ENCODE peak calls at places on chromosomes 16 and 17, in eight cellular contexts. Y is cardiac muscle cell; H is ovary; L is uterus; J is heart left ventricle; W is transverse colon; C is CD4-positive, CD25-positive, alpha-beta regulatory T cell; Z is A549. R is an unnamed sample. For H3K4me1, the result is how much of the 10 kb centered on the place peaks cover.

GRCh38 chr17:41984454-41984853 is 17.9 kb downstream of the CNP start:
- DNase-seq in H (peak), Z (no peak), Y (no peak), L (no peak), J (no peak), C (no peak), W (no peak), R (no peak)

GRCh38 chr17:44926841-44927525 is 11.7 kb upstream of the GFAP start:
- DNase-seq in W (peak), Y (no peak), C (no peak), H (no peak), L (no peak), Z (no peak), J (no peak), R (no peak)

GRCh38 chr17:39629894-39630293 is 3.1 kb downstream of the PPP1R1B start:
- DNase-seq in W (peak), Z (no peak), L (no peak), Y (peak), J (no peak), H (no peak), C (no peak), R (no peak)

GRCh38 chr17:60971515-60972369 is 294.1 kb downstream of the BCAS3 start:
- DNase-seq in C (peak), Z (peak), W (peak), L (peak), Y (peak), H (no peak), J (peak), R (peak)

GRCh38 chr17:69047368-69048263 is 13.1 kb downstream of the ABCA9 start:
- DNase-seq in C (no peak), W (peak), Y (peak), H (peak), Z (peak), L (peak), J (peak), R (no peak)

GRCh38 chr16:13919683-13920509 is at the start of gene ERCC4:
- DNase-seq in C (peak), L (peak), Y (peak), H (peak), W (peak), Z (peak), J (peak), R (peak)

GRCh38 chr16:5025171-5025632 is 8.5 kb downstream of the NAGPA start:
- DNase-seq in Z (peak), J (no peak), Y (peak), C (no peak), L (no peak), W (peak), H (peak), R (peak)

GRCh38 chr16:60636117-60636516 is 1400.1 kb downstream of the CDH8 start:
- DNase-seq in H (no peak), Y (no peak), W (no peak), J (no peak), L (no peak), Z (no peak), C (no peak), R (no peak)

GRCh38 chr17:35372846-35373531 is 432 bp downstream of the SLFN11 start:
- DNase-seq in W (peak), Z (no peak), C (peak), H (peak), L (no peak), Y (no peak), J (no peak), R (peak)

GRCh38 chr16:62751218-62751617 is 715.0 kb upstream of the CDH8 start:
- DNase-seq in Z (no peak), J (no peak), H (no peak), L (no peak), C (no peak), W (no peak), Y (no peak), R (no peak)

GRCh38 chr17:5973410-5973809 is 96.8 kb upstream of the WSCD1 start:
- DNase-seq in C (no peak), Y (no peak), Z (no peak), W (no peak), J (no peak), L (no peak), H (no peak), R (no peak)

GRCh38 chr17:41907633-41908539 is 10.9 kb downstream of the ACLY start:
- DNase-seq in W (peak), L (no peak), Y (no peak), C (no peak), H (no peak), J (no peak), Z (peak), R (no peak)

GRCh38 chr17:63491413-63491812 is 14.6 kb downstream of the ACE start:
- DNase-seq in C (no peak), Y (no peak), L (no peak), W (no peak), J (no peak), Z (no peak), H (no peak), R (no peak)

GRCh38 chr16:4524571-4524970 is 14.0 kb downstream of the CDIP1 start:
- DNase-seq in H (no peak), C (no peak), Z (no peak), W (no peak), L (no peak), Y (no peak), J (no peak), R (no peak)

GRCh38 chr17:30388321-30389179 is 9.8 kb downstream of the CPD start:
- DNase-seq in J (no peak), L (no peak), Y (no peak), W (no peak), Z (no peak), H (no peak), C (no peak), R (peak)

GRCh38 chr17:1509255-1509943 is 7.0 kb downstream of the INPP5K start:
- DNase-seq in H (no peak), Z (no peak), J (no peak), W (peak), Y (no peak), L (no peak), C (no peak), R (no peak)

GRCh38 chr17:67359960-67360817 is 6.2 kb downstream of the PSMD12 start:
- DNase-seq in Y (peak), Z (peak), L (no peak), C (peak), W (no peak), H (no peak), J (no peak), R (no peak)

GRCh38 chr16:12157510-12158093 is 181.1 kb downstream of the SNX29 start:
- DNase-seq in L (no peak), W (no peak), H (no peak), C (no peak), Y (peak), Z (no peak), J (no peak), R (peak)

GRCh38 chr16:81623365-81624102 is 155.6 kb upstream of the PLCG2 start:
- DNase-seq in J (no peak), Z (peak), C (peak), Y (peak), H (no peak), W (peak), L (no peak), R (peak)

GRCh38 chr16:85136705-85137322 is 24.5 kb upstream of the CIBAR2 start:
- DNase-seq in C (no peak), Y (peak), L (peak), H (peak), W (peak), J (peak), Z (peak), R (peak)

GRCh38 chr16:65196696-65197095 is 74.8 kb upstream of the CDH11 start:
- DNase-seq in C (no peak), Y (no peak), L (no peak), Z (no peak), J (no peak), W (no peak), H (no peak), R (peak)

GRCh38 chr17:42017866-42018200 is 594 bp upstream of the DNAJC7 start:
- DNase-seq in Z (no peak), H (no peak), Y (no peak), L (no peak), C (no peak), J (no peak), W (no peak), R (no peak)

GRCh38 chr16:11700264-11701029 is 32.2 kb downstream of the SNN start:
- DNase-seq in Y (peak), L (no peak), C (no peak), J (no peak), Z (no peak), W (no peak), H (no peak), R (no peak)

GRCh38 chr16:70804153-70804728 is 3.3 kb upstream of the VAC14 start:
- DNase-seq in J (no peak), W (no peak), Y (peak), H (no peak), L (no peak), Z (peak), C (no peak), R (no peak)

GRCh38 chr17:4708436-4708835 is 2.0 kb upstream of the ARRB2 start:
- DNase-seq in C (peak), H (no peak), W (no peak), L (no peak), Z (peak), Y (no peak), J (no peak), R (peak)

GRCh38 chr17:61404702-61405046 is 5.0 kb downstream of the TBX2 start:
- DNase-seq in Z (no peak), W (no peak), Y (no peak), C (no peak), J (no peak), H (no peak), L (peak), R (no peak)

GRCh38 chr17:57939797-57940196 is 15.4 kb downstream of the CUEDC1 start:
- DNase-seq in Z (no peak), J (no peak), W (peak), C (no peak), L (no peak), Y (no peak), H (no peak), R (peak)

GRCh38 chr16:17602678-17603077 is 131.9 kb upstream of the XYLT1 start:
- DNase-seq in Z (no peak), W (no peak), L (no peak), Y (no peak), C (no peak), J (no peak), H (no peak), R (no peak)

GRCh38 chr17:50170662-50171370 is 5.0 kb downstream of the SGCA start:
- DNase-seq in C (no peak), Y (no peak), L (no peak), H (no peak), Z (no peak), W (no peak), J (no peak), R (no peak)

GRCh38 chr17:43846221-43846712 is 709 bp upstream of the CD300LG start:
- DNase-seq in Y (peak), J (peak), W (peak), L (peak), C (peak), H (peak), Z (peak), R (peak)

GRCh38 chr16:48184681-48185080 is 28.9 kb upstream of the ABCC12 start:
- DNase-seq in Z (no peak), W (no peak), H (no peak), J (no peak), Y (no peak), C (no peak), L (no peak), R (no peak)

GRCh38 chr17:82315703-82316358 is 1.6 kb downstream of the CD7 start:
- DNase-seq in H (no peak), J (no peak), L (no peak), Z (no peak), C (peak), W (no peak), Y (no peak), R (no peak)

GRCh38 chr16:23712976-23713375 is at the start of gene ERN2:
- DNase-seq in H (no peak), W (peak), C (no peak), J (no peak), Z (no peak), Y (no peak), L (no peak), R (no peak)

GRCh38 chr16:31529398-31530312 is 2.0 kb downstream of the AHSP start:
- DNase-seq in H (peak), C (no peak), W (no peak), J (no peak), L (peak), Y (no peak), Z (no peak), R (no peak)

GRCh38 chr16:79328327-79329162 is 272.0 kb downstream of the MAF start:
- DNase-seq in J (no peak), H (no peak), Y (no peak), C (no peak), L (no peak), W (no peak), Z (no peak), R (no peak)

GRCh38 chr17:28983286-28984240 is 22.3 kb downstream of the SEZ6 start:
- DNase-seq in C (no peak), Z (no peak), H (no peak), Y (peak), L (no peak), J (no peak), W (no peak), R (peak)

GRCh38 chr17:29772981-29773380 is 150.3 kb upstream of the CORO6 start:
- DNase-seq in J (no peak), H (no peak), C (no peak), L (no peak), Z (no peak), Y (no peak), W (no peak), R (no peak)

GRCh38 chr16:68744744-68745280 is 7.7 kb downstream of the CDH1 start:
- DNase-seq in Y (no peak), Z (peak), W (peak), J (no peak), L (no peak), C (no peak), H (no peak), R (no peak)

DNA sequence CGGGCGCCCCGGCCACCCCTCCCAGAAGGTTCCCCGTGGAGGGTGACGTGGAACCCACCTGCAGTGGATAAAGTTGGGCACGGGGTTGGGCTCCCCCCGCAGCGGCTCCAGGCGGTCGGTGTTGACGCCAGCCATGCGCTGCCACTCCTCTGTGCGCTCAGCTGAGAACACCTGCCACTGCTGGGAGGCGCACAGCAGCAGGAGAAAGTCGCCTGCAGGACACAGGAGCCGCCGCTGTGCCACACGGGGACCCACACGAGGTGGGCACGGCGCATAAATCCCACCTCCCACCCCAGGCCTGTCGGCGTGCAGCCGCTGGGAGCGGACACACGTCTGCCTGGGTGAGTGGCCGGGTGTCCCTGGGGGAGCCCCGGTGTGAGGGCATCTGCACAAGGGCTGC is 20.7 kb downstream of the CTU2 start:
- DNase-seq in Z (no peak), W (no peak), C (no peak), J (no peak), L (no peak), H (no peak), Y (no peak), R (no peak)
- H3K27ac ChIP-seq in Z (no peak), W (no peak), C (no peak), J (no peak), L (no peak), H (no peak), Y (no peak), R (no peak)

GRCh38 chr17:76685846-76686245 is 24.9 kb downstream of the MXRA7 start:
- DNase-seq in Z (no peak), H (no peak), L (no peak), W (no peak), Y (no peak), J (no peak), C (no peak), R (peak)

GRCh38 chr17:76686538-76687277 is 24.1 kb downstream of the MXRA7 start:
- DNase-seq in W (no peak), Y (no peak), J (no peak), H (no peak), L (no peak), Z (no peak), C (no peak), R (no peak)

GRCh38 chr17:76684756-76685155 is 26.0 kb downstream of the MXRA7 start:
- DNase-seq in J (no peak), Z (no peak), H (no peak), W (no peak), Y (no peak), L (no peak), C (no peak), R (no peak)

GRCh38 chr17:76683921-76684745 is 26.6 kb downstream of the MXRA7 start:
- DNase-seq in L (no peak), Z (no peak), J (no peak), Y (no peak), W (no peak), C (no peak), H (no peak), R (peak)

DNA sequence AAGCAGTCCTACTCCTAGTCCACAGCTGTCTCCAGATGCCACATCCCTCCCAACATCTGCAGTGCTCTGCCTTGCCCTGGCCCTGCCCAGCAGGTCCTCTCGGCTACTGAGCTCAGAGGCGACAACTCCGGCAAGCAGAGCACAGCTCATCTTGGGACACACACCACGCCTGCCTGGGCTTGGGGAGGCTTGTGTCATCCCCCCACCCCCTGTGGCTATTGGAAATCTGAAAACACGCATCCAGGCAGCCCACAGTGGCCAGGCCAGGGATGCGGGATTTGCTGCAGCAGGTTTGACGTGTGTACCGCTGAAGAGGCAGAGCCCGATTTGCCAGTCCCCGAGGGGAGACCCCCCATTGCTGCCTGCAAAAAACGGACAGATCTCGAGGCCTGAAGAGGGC is 25.4 kb downstream of the MXRA7 start:
- DNase-seq in W (no peak), J (no peak), H (no peak), Z (no peak), L (no peak), Y (no peak), C (no peak), R (no peak)
- H3K4me1 ChIP-seq in W (under half), J (half or more), H (under half), Z (under half), L (under half), Y (under half), C (under half), R (half or more)

GRCh38 chr16:67326472-67327309 is at the start of the genes KCTD19 and LRRC36:
- DNase-seq in L (peak), J (peak), C (no peak), Y (peak), H (peak), Z (peak), W (peak), R (no peak)
- H3K4me3 ChIP-seq in L (peak), J (peak), C (no peak), Y (peak), H (peak), Z (peak), W (peak), R (no peak)

DNA sequence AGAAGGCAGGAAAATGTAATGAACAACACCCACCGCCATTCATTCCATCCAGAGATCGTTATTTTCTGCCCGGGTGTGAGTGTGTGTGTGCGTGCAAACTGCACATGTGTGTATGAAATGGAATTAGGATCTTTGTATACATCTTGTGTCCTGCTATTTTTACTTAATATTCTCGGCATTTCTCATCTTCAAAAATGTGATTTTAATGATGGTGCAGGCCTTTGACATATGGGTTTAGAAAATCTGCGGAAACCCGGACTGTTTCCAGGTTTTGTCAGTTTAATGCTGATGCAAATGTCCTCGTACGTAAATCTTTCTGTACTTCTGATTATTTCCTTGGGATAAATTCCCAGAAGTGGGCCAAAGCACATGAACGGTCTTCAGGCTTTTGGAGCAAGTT is 254.8 kb downstream of the SEC14L1 start:
- DNase-seq in Z (no peak), Y (no peak), J (no peak), W (no peak), H (no peak), L (no peak), C (no peak), R (no peak)
- H3K27ac ChIP-seq in Z (no peak), Y (no peak), J (no peak), W (peak), H (no peak), L (peak), C (no peak), R (no peak)

GRCh38 chr16:2514333-2515179 is 804 bp downstream of the ATP6V0C start:
- DNase-seq in C (no peak), Z (no peak), W (no peak), H (peak), Y (no peak), L (no peak), J (no peak), R (no peak)
- H3K4me1 ChIP-seq in C (half or more), Z (under half), W (under half), H (under half), Y (under half), L (under half), J (half or more), R (under half)

GRCh38 chr17:7041607-7042506 is 2.0 kb downstream of the SLC16A11 start:
- DNase-seq in J (no peak), H (no peak), L (no peak), W (no peak), Z (no peak), Y (peak), C (no peak), R (no peak)

GRCh38 chr17:7043544-7044268 is at the start of gene SLC16A11:
- DNase-seq in J (peak), W (peak), Z (no peak), Y (peak), C (no peak), H (peak), L (no peak), R (peak)

GRCh38 chr17:7043195-7043543 is 723 bp downstream of the SLC16A11 start:
- DNase-seq in H (no peak), Y (no peak), W (peak), Z (no peak), C (no peak), J (no peak), L (no peak), R (no peak)

GRCh38 chr17:7045492-7046126 is 1.7 kb upstream of the SLC16A11 start:
- DNase-seq in L (no peak), J (no peak), C (peak), W (peak), H (no peak), Y (peak), Z (peak), R (peak)

DNA sequence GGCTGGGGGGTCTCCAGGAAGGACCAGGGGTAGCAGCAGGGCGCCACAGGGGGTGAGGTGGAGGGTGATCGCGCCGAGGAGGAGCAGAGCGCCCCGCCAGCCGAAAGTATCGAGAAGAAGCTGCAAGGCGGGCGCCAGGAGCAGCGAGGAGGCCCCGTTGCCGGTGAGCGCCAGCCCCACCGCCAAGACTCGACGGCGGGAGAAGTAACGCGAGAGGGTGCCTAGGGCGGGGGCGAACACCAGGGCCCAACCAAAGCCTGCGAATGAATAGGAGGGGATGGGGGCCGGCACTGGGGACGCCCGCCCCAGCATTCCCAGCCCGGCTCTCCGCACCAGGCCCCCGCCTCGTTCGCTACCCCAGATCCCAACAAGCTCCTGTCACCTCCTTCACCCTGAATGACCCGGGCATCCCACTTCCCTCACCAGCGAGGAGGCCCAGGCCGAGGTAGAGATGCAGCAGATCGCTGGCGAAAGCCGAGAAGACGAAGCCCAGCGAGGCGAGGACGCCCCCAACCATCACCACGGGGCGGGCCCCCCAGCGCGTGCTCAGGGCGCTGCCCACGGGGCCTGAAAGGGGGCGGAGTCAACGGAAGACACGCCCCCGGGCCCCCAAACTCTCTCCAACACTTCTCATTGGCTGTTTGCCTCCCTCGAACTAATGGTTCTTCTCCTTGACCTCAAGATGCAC is 1.2 kb downstream of the SLC16A11 start:
- DNase-seq in Z (no peak), J (no peak), W (no peak), C (peak), L (no peak), Y (peak), H (no peak), R (no peak)
- H3K4me3 ChIP-seq in Z (no peak), J (peak), W (no peak), C (no peak), L (peak), Y (peak), H (peak), R (no peak)